ENCODE peak calls at places on chromosomes 6 and 20, in eight cellular contexts. J is Karpas-422; M is A549; F is fibroblast of villous mesenchyme; Z is CD8-positive, alpha-beta memory T cell; I is adipocyte; W is GM12878; A is NT2/D1. V is an unnamed sample.
A peak's percentile ranks its signal among the peaks of the same experiment; 100 is the strongest.

GRCh38 chr6:158285321-158285960 is 26.8 kb upstream of the TULP4 start:
- DNase-seq in F (no peak), Z (no peak), J (no peak), A (no peak), I (no peak), M (no peak), W (no peak), V (no peak)

GRCh38 chr6:132931313-132931712 is 116.9 kb downstream of the RPS12 start:
- DNase-seq in F (no peak), M (no peak), A (no peak), I (no peak), W (no peak), Z (no peak), J (no peak), V (no peak)

GRCh38 chr6:20479075-20479871 is 55.0 kb upstream of the CDKAL1 start:
- DNase-seq in I (no peak), Z (no peak), W (no peak), F (no peak), A (no peak), J (no peak), M (no peak), V (no peak)

GRCh38 chr20:37651932-37652331 is 41.9 kb upstream of the CTNNBL1 start:
- DNase-seq in I (peak; percentile 9), M (peak; percentile 43), Z (no peak), W (no peak), J (peak; percentile 90), F (peak; percentile 23), A (no peak), V (peak; percentile 80)

GRCh38 chr6:308768-309167 is 16.5 kb downstream of the DUSP22 start:
- DNase-seq in A (no peak), F (no peak), W (no peak), J (no peak), I (no peak), M (no peak), Z (no peak), V (peak; percentile 80)

GRCh38 chr6:53023323-53023722 is 28.2 kb upstream of the GSTA4 start:
- DNase-seq in J (no peak), A (no peak), W (no peak), M (no peak), I (no peak), Z (no peak), F (no peak), V (no peak)

GRCh38 chr6:165985926-165986646 is 181.6 kb downstream of the TBXT start:
- DNase-seq in J (no peak), F (no peak), A (no peak), M (peak; percentile 80), W (no peak), I (no peak), Z (no peak), V (peak; percentile 50)

GRCh38 chr6:142416179-142416578 is 114.4 kb downstream of the ADGRG6 start:
- DNase-seq in F (peak; percentile 89), A (no peak), W (no peak), I (peak; percentile 89), J (no peak), M (no peak), Z (no peak), V (no peak)

GRCh38 chr6:129786548-129786947 is 74.6 kb downstream of the TMEM244 start:
- DNase-seq in J (no peak), Z (no peak), I (no peak), A (no peak), F (peak; percentile 21), M (peak; percentile 13), W (no peak), V (no peak)

GRCh38 chr6:98716341-98716740 is 118.0 kb upstream of the POU3F2 start:
- DNase-seq in J (no peak), I (no peak), Z (no peak), W (no peak), F (no peak), M (no peak), A (no peak), V (peak; percentile 10)

GRCh38 chr20:5126512-5127203 is at the start of gene CDS2:
- DNase-seq in I (peak; percentile 100), W (peak; percentile 98), M (peak; percentile 100), A (peak; percentile 99), J (peak; percentile 100), F (peak; percentile 99), Z (peak; percentile 100), V (peak; percentile 99)
- H3K4me3 ChIP-seq in I (peak within 1 kb of the TSS; percentile 87), W (peak within 1 kb of the TSS; percentile 88), M (peak within 1 kb of the TSS; percentile 78), A (peak within 1 kb of the TSS; percentile 78), J (peak within 1 kb of the TSS; percentile 95), F (peak within 1 kb of the TSS; percentile 87), Z (peak within 1 kb of the TSS; percentile 84), V (peak within 1 kb of the TSS; percentile 79)

GRCh38 chr6:93567164-93567563 is 147.8 kb upstream of the EPHA7 start:
- DNase-seq in A (no peak), W (no peak), I (no peak), Z (no peak), M (no peak), J (no peak), F (no peak), V (no peak)
- H3K4me3 ChIP-seq in A (no peak overlapping the region), W (no peak overlapping the region), I (no peak overlapping the region), Z (no peak overlapping the region), M (no peak overlapping the region), J (no peak overlapping the region), F (no peak overlapping the region), V (no peak overlapping the region)

GRCh38 chr6:122459240-122459639 is 12.4 kb downstream of the SERINC1 start:
- DNase-seq in J (no peak), I (no peak), W (no peak), M (no peak), A (no peak), F (peak; percentile 7), Z (no peak), V (no peak)

GRCh38 chr6:122458087-122458486 is 13.5 kb downstream of the SERINC1 start:
- DNase-seq in J (no peak), Z (no peak), A (no peak), F (no peak), M (no peak), W (no peak), I (no peak), V (no peak)

DNA sequence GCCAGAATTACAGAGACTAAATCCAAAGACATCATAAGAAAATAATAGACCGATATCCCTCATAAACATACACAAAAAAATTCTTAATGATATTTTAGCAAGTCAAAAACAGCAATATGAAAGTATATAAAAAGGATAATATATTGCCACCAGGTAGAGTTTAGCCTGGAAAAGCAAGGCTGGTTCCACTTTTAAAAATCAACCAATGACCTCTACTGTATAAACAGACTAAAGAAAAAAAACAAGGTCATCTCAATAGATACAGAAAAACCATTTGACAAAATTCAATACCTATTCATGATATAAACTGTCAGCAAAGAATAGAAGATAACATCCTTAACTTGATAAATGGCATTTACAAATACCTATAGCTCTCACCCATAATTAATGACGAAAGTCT is 9.7 kb downstream of the SERINC1 start:
- DNase-seq in Z (no peak), F (no peak), J (no peak), I (no peak), A (no peak), M (no peak), W (no peak), V (no peak)
- H3K4me3 ChIP-seq in Z (no peak overlapping the region), F (no peak overlapping the region), J (no peak overlapping the region), I (no peak overlapping the region), A (no peak overlapping the region), M (no peak overlapping the region), W (no peak overlapping the region), V (no peak overlapping the region)

DNA sequence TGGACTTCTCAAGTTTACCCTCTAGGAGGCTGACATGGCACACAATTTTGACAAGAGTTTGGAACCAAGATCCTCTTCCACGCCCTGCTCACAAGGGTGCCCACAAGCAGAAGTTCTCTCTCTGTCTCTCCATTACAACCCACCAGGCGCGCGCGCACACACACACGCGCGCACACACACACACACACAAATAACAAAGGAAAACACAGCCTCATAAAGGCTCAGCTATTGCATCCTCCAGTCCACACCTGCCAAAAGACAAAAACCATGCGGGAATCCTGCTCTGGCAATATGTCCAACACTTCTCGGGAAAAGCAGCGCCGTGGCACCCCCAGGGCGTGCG is 870 bp downstream of the PAK5 start:
- DNase-seq in M (peak; percentile 10), Z (no peak), A (no peak), I (no peak), F (no peak), W (no peak), J (no peak), V (no peak)
- H3K4me3 ChIP-seq in M (peak overlapping the region; percentile 41), Z (no peak overlapping the region), A (peak overlapping the region; percentile 70), I (no peak overlapping the region), F (no peak overlapping the region), W (no peak overlapping the region), J (no peak overlapping the region), V (peak overlapping the region; percentile 57)

DNA sequence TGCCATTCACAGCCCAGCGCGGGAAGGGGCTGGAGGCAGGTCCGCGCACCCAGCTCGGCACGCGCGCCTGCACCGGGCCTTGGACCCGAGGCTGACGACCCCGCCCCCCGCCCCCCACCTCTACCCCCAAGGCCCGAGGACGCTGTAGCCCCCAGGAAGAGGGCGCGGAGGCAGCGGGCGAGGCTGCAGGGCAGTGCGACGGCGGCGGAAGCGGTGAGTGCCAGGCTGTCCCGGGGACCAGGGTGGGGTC is 1.2 kb downstream of the LIME1 start:
- DNase-seq in F (no peak), W (no peak), J (no peak), Z (no peak), I (no peak), A (no peak), M (no peak), V (peak; percentile 76)
- H3K4me3 ChIP-seq in F (no peak overlapping the region), W (peak overlapping the region; percentile 84), J (no peak overlapping the region), Z (peak overlapping the region; percentile 96), I (no peak overlapping the region), A (no peak overlapping the region), M (no peak overlapping the region), V (peak overlapping the region; percentile 37)

DNA sequence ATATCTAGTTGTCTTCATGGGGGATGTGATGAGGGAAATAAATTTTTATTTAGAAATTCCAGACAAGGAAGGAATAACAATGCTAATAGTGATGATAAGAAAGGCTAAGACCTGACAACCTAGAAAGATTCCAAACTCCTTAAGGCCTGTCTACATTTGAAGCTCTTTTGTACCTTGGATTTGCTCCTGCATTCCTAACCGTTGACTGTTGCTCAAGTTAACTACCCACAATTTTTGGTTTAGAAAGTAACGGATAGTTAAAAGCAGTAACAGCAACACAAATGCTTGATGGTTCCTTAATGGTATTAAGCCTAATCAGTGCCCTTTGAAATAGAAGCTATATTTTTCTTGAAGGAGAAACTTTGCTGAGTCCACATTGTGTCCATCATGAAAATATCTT is 52.9 kb downstream of the TRMT11 start:
- DNase-seq in W (no peak), I (peak; percentile 13), A (peak; percentile 23), M (peak; percentile 55), Z (no peak), J (no peak), F (peak; percentile 52), V (no peak)
- H3K4me3 ChIP-seq in W (no peak overlapping the region), I (no peak overlapping the region), A (no peak overlapping the region), M (no peak overlapping the region), Z (no peak overlapping the region), J (no peak overlapping the region), F (no peak overlapping the region), V (no peak overlapping the region)

GRCh38 chr6:96520039-96520850 is 1.4 kb upstream of the UFL1 start:
- DNase-seq in M (peak; percentile 3), I (no peak), J (no peak), A (peak; percentile 11), W (no peak), Z (no peak), F (peak; percentile 6), V (no peak)
- H3K4me3 ChIP-seq in M (peak overlapping the region; percentile 70), I (peak overlapping the region; percentile 99), J (peak overlapping the region; percentile 99), A (no peak overlapping the region), W (peak overlapping the region; percentile 91), Z (peak overlapping the region; percentile 93), F (peak overlapping the region; percentile 83), V (peak overlapping the region; percentile 90)

V was measured in H7.